ENCODE peak calls at places on chromosomes 13 and 19, in ten cellular contexts. V is HepG2, F is OCI-LY7, W is cardiac muscle cell, N is ovary, R is IMR-90, A is heart right ventricle, Z is tibial artery, G is uterus, M is colonic mucosa. Q is an unnamed sample.

GRCh38 chr19:12796146-12797071 is 5.1 kb downstream of the JUNB start:
- DNase-seq in V (peak; percentile 68), F (peak; percentile 86), W (peak; percentile 86), N (peak; percentile 73), R (peak; percentile 81), A (peak; percentile 66), Z (peak; percentile 86), G (peak; percentile 75), M (peak; percentile 83), Q (peak; percentile 75)

GRCh38 chr13:94056362-94056990 is 423.0 kb downstream of the DCT start:
- DNase-seq in V (no peak), F (no peak), W (no peak), N (no peak), R (peak; percentile 16), A (no peak), Z (no peak), G (no peak), M (no peak), Q (no peak)

GRCh38 chr13:71879129-71879535 is 12.1 kb upstream of the DACH1 start:
- DNase-seq in V (peak; percentile 27), F (peak; percentile 8), W (peak; percentile 63), N (no peak), R (peak; percentile 27), A (no peak), Z (no peak), G (no peak), M (no peak), Q (no peak)

GRCh38 chr19:1507763-1508506 is 4.9 kb downstream of the ADAMTSL5 start:
- DNase-seq in V (peak; percentile 54), F (peak; percentile 97), W (peak; percentile 97), N (peak; percentile 94), R (peak; percentile 95), A (peak; percentile 88), Z (peak; percentile 93), G (peak; percentile 96), M (peak; percentile 90), Q (peak; percentile 91)

GRCh38 chr13:51714663-51715168 is 89.2 kb downstream of the DHRS12 start:
- DNase-seq in V (no peak), F (no peak), W (no peak), N (no peak), R (peak; percentile 89), A (no peak), Z (no peak), G (no peak), M (no peak), Q (no peak)

GRCh38 chr13:93270769-93271753 is 44.5 kb downstream of the GPC6 start:
- DNase-seq in V (peak; percentile 74), F (no peak), W (peak; percentile 28), N (no peak), R (peak; percentile 44), A (no peak), Z (no peak), G (no peak), M (no peak), Q (no peak)

GRCh38 chr13:41590122-41590521 is 132.8 kb downstream of the RGCC start:
- DNase-seq in V (no peak), F (no peak), W (no peak), N (no peak), R (no peak), A (no peak), Z (no peak), G (no peak), M (no peak), Q (no peak)

GRCh38 chr19:46599716-46600392 is 1.3 kb upstream of the CALM3 start:
- DNase-seq in V (no peak), F (no peak), W (no peak), N (no peak), R (no peak), A (no peak), Z (no peak), G (no peak), M (no peak), Q (no peak)

GRCh38 chr13:26758496-26759155 is 2.0 kb downstream of the GPR12 start:
- DNase-seq in V (no peak), F (no peak), W (no peak), N (no peak), R (no peak), A (no peak), Z (no peak), G (no peak), M (no peak), Q (no peak)

GRCh38 chr13:42137856-42138537 is 89.5 kb downstream of the DGKH start:
- DNase-seq in V (no peak), F (no peak), W (peak; percentile 39), N (no peak), R (peak; percentile 71), A (no peak), Z (no peak), G (no peak), M (no peak), Q (no peak)

GRCh38 chr13:48976677-48977625 is 1.2 kb downstream of the FNDC3A start:
- DNase-seq in V (peak; percentile 73), F (peak; percentile 19), W (no peak), N (no peak), R (no peak), A (no peak), Z (no peak), G (no peak), M (peak; percentile 81), Q (no peak)

GRCh38 chr13:25478186-25478585 is 106.4 kb downstream of the ATP8A2 start:
- DNase-seq in V (peak; percentile 44), F (no peak), W (peak; percentile 3), N (no peak), R (no peak), A (no peak), Z (no peak), G (no peak), M (no peak), Q (no peak)

GRCh38 chr19:49431330-49431749 is 6.2 kb downstream of the GFY start:
- DNase-seq in V (no peak), F (no peak), W (no peak), N (no peak), R (no peak), A (no peak), Z (no peak), G (no peak), M (no peak), Q (no peak)

GRCh38 chr19:40565910-40566495 is 10.7 kb upstream of the SHKBP1 start:
- DNase-seq in V (no peak), F (no peak), W (no peak), N (no peak), R (no peak), A (no peak), Z (no peak), G (no peak), M (no peak), Q (no peak)

GRCh38 chr19:31073485-31074221 is 275.6 kb downstream of the TSHZ3 start:
- DNase-seq in V (no peak), F (no peak), W (no peak), N (no peak), R (no peak), A (no peak), Z (no peak), G (no peak), M (no peak), Q (no peak)

GRCh38 chr19:16739546-16739945 is 19.9 kb downstream of the NWD1 start:
- DNase-seq in V (no peak), F (no peak), W (peak; percentile 2), N (no peak), R (no peak), A (no peak), Z (no peak), G (no peak), M (no peak), Q (no peak)

GRCh38 chr19:21604351-21604926 is 99.0 kb downstream of the ZNF429 start:
- DNase-seq in V (no peak), F (peak; percentile 42), W (peak; percentile 42), N (no peak), R (peak; percentile 21), A (no peak), Z (no peak), G (no peak), M (peak; percentile 27), Q (no peak)

DNA sequence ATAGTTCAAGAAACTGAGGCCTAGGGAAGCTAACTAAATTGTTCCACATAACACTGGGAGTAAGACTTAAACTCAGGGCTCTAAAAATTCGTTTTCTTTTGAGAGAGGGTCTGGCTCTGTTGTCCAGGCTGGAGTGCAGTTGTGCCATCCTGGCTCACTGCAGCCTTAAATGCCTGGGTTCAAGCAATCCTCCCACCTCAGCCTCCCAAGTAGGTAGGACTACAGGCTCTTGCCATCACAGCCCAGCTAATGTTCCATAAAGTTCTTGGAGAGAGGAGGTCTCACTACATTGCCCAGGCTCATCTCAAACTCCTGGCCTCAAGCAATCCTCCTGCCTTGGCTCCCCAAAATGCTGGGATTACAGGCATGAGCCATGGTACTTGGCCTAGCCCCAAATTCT is 10.7 kb downstream of the ZMYM5 start:
- DNase-seq in V (no peak), F (no peak), W (no peak), N (no peak), R (no peak), A (no peak), Z (no peak), G (no peak), M (no peak), Q (no peak)
- H3K4me1 ChIP-seq in V (no peaks in the 10 kb centered on the region), F (no peaks in the 10 kb centered on the region), W (no peaks in the 10 kb centered on the region), N (peaks cover 1% of the 10 kb centered on the region), R (no peaks in the 10 kb centered on the region), A (no peaks in the 10 kb centered on the region), Z (peaks cover 20% of the 10 kb centered on the region), G (no peaks in the 10 kb centered on the region), M (no peaks in the 10 kb centered on the region), Q (no peaks in the 10 kb centered on the region)

GRCh38 chr13:50376895-50377575 is 361.8 kb downstream of the KCNRG start:
- DNase-seq in V (peak; percentile 15), F (no peak), W (no peak), N (no peak), R (no peak), A (no peak), Z (no peak), G (no peak), M (no peak), Q (no peak)
- TF ChIP-seq CTCF in V (peak; percentile 50), F (peak; percentile 42), W (no peak), N (no peak), R (no peak), A (peak; percentile 47), Z (no peak), G (no peak), M (no peak), Q (no peak)

DNA sequence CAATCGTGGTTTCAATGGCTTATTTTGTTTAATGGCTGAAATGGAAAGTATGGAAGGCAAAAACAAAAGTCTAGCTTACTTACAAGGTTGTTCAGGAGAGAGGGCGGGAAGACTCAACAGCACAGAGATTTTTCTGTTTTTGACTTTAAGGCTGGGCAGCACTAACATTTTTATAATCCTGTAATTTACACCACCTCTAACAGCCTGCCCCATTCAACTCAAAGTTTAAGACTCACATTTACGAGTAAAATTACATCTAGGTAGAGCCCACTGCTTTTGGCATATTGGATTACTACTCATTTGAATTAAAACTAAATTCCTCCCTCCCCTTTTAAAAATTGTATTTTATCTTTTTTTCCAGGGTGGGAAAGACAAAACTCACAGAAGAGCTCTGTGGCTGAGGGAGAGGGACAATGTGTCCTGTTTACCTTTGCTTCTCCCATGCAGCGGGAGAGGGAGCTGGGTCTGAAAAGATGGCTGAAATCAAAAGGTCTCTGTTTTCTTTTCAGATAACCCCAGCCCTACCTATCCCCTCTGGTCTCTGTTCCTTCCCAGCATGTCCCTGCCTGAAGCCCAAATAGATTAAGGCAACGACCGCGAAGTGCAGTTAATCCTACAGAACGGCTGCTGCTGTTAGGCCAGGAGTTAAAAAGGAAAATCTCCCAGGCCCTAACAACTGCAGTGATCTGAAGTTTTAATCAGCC is 6.6 kb downstream of the EFNB2 start:
- DNase-seq in V (no peak), F (no peak), W (no peak), N (no peak), R (no peak), A (no peak), Z (no peak), G (no peak), M (no peak), Q (no peak)
- H3K4me1 ChIP-seq in V (peaks cover 8% of the 10 kb centered on the region), F (no peaks in the 10 kb centered on the region), W (peaks cover 23% of the 10 kb centered on the region), N (peaks cover 1% of the 10 kb centered on the region), R (peaks cover 5% of the 10 kb centered on the region), A (peaks cover 21% of the 10 kb centered on the region), Z (peaks cover 8% of the 10 kb centered on the region), G (no peaks in the 10 kb centered on the region), M (no peaks in the 10 kb centered on the region), Q (no peaks in the 10 kb centered on the region)

GRCh38 chr19:22882797-22883196 is 50.7 kb downstream of the ZNF723 start:
- DNase-seq in V (peak; percentile 15), F (peak; percentile 68), W (peak; percentile 27), N (no peak), R (peak; percentile 13), A (no peak), Z (no peak), G (no peak), M (no peak), Q (no peak)
- TF ChIP-seq CTCF in V (peak; percentile 50), F (peak; percentile 81), W (no peak), N (peak; percentile 35), R (peak; percentile 28), A (peak; percentile 66), Z (peak; percentile 27), G (peak; percentile 39), M (no peak), Q (no peak)

Q was measured in lung.